ENCODE peak calls at places on chromosome 11, in six cellular contexts. N, K, H, X, D and A are unnamed samples.

GRCh38 chr11:727859-728748 is 19.2 kb upstream of the TALDO1 start:
- DNase-seq in N (peak), K (peak), H (peak), X (peak), D (no peak), A (peak)

GRCh38 chr11:2675540-2675939 is 24.3 kb downstream of the KCNQ1OT1 start:
- DNase-seq in N (no peak), K (no peak), H (no peak), X (no peak), D (no peak), A (no peak)

GRCh38 chr11:1149545-1149944 is 8.2 kb upstream of the MUC5AC start:
- DNase-seq in N (no peak), K (no peak), H (no peak), X (no peak), D (no peak), A (no peak)

GRCh38 chr11:120316880-120317688 is 8.0 kb upstream of the TLCD5 start:
- DNase-seq in N (no peak), K (no peak), H (no peak), X (no peak), D (no peak), A (no peak)

GRCh38 chr11:134645576-134645975 is 233.5 kb upstream of the B3GAT1 start:
- DNase-seq in N (no peak), K (no peak), H (no peak), X (no peak), D (no peak), A (no peak)

GRCh38 chr11:6475936-6476335 is 2.2 kb upstream of the TRIM3 start:
- DNase-seq in N (no peak), K (peak), H (peak), X (no peak), D (no peak), A (peak)

GRCh38 chr11:33936745-33937612 is 45.1 kb upstream of the LMO2 start:
- DNase-seq in N (no peak), K (no peak), H (peak), X (peak), D (no peak), A (peak)

GRCh38 chr11:12170984-12171383 is 60.6 kb downstream of the MICAL2 start:
- DNase-seq in N (no peak), K (no peak), H (no peak), X (no peak), D (no peak), A (no peak)

GRCh38 chr11:105824494-105825013 is 197.5 kb downstream of the MSANTD4 start:
- DNase-seq in N (no peak), K (no peak), H (no peak), X (no peak), D (no peak), A (no peak)

GRCh38 chr11:124896071-124896750 is 1.5 kb downstream of the ROBO4 start:
- DNase-seq in N (no peak), K (no peak), H (no peak), X (no peak), D (no peak), A (no peak)

GRCh38 chr11:15565846-15566245 is 451.1 kb downstream of the INSC start:
- DNase-seq in N (no peak), K (no peak), H (no peak), X (no peak), D (no peak), A (no peak)

GRCh38 chr11:65551572-65552398 is 6.4 kb downstream of the LTBP3 start:
- DNase-seq in N (peak), K (peak), H (peak), X (peak), D (no peak), A (peak)

GRCh38 chr11:112042161-112042960 is 17.2 kb downstream of the DLAT start:
- DNase-seq in N (no peak), K (no peak), H (peak), X (peak), D (no peak), A (peak)

GRCh38 chr11:78336877-78337553 is 80.6 kb downstream of the GAB2 start:
- DNase-seq in N (no peak), K (no peak), H (peak), X (peak), D (no peak), A (peak)

GRCh38 chr11:47488674-47489394 is 39.9 kb upstream of the RAPSN start:
- DNase-seq in N (no peak), K (no peak), H (no peak), X (no peak), D (no peak), A (no peak)

GRCh38 chr11:111455291-111456085 is 56.7 kb downstream of the BTG4 start:
- DNase-seq in N (no peak), K (no peak), H (no peak), X (no peak), D (no peak), A (no peak)

GRCh38 chr11:2752204-2752772 is 52.5 kb upstream of the KCNQ1OT1 start:
- DNase-seq in N (peak), K (no peak), H (no peak), X (no peak), D (no peak), A (no peak)

GRCh38 chr11:127627629-127628462 is 627.3 kb upstream of the KIRREL3 start:
- DNase-seq in N (no peak), K (no peak), H (no peak), X (no peak), D (no peak), A (no peak)

GRCh38 chr11:97956904-97957303 is 1063.8 kb upstream of the CNTN5 start:
- DNase-seq in N (no peak), K (no peak), H (no peak), X (no peak), D (no peak), A (no peak)

GRCh38 chr11:59923813-59924212 is 14.4 kb upstream of the OOSP1 start:
- DNase-seq in N (no peak), K (no peak), H (peak), X (no peak), D (no peak), A (peak)

GRCh38 chr11:13668957-13669521 is 571 bp downstream of the FAR1 start:
- DNase-seq in N (peak), K (no peak), H (peak), X (peak), D (no peak), A (peak)

GRCh38 chr11:114080219-114080618 is 20.7 kb downstream of the ZBTB16 start:
- DNase-seq in N (no peak), K (no peak), H (no peak), X (peak), D (no peak), A (peak)

GRCh38 chr11:119000906-119001305 is 3.0 kb downstream of the CENATAC start:
- DNase-seq in N (no peak), K (no peak), H (no peak), X (no peak), D (no peak), A (no peak)

GRCh38 chr11:106381895-106382294 is 304.4 kb downstream of the AASDHPPT start:
- DNase-seq in N (no peak), K (no peak), H (no peak), X (no peak), D (no peak), A (no peak)

GRCh38 chr11:128662960-128663359 is 30.9 kb upstream of the FLI1 start:
- DNase-seq in N (no peak), K (no peak), H (no peak), X (no peak), D (no peak), A (no peak)

GRCh38 chr11:10600570-10601248 is 32.2 kb upstream of the LYVE1 start:
- DNase-seq in N (no peak), K (no peak), H (no peak), X (peak), D (no peak), A (no peak)

GRCh38 chr11:77175869-77176539 is 48.0 kb downstream of the MYO7A start:
- DNase-seq in N (no peak), K (no peak), H (no peak), X (no peak), D (no peak), A (peak)

GRCh38 chr11:116981216-116981887 is 116.9 kb downstream of the SIK3 start:
- DNase-seq in N (no peak), K (no peak), H (no peak), X (no peak), D (no peak), A (peak)

GRCh38 chr11:5380740-5381342 is 2.8 kb upstream of the OR51M1 start:
- DNase-seq in N (peak), K (peak), H (peak), X (peak), D (no peak), A (peak)

GRCh38 chr11:2212411-2213251 is 41.0 kb upstream of the TH start:
- DNase-seq in N (no peak), K (peak), H (no peak), X (no peak), D (no peak), A (no peak)

GRCh38 chr11:10693509-10694071 is at the start of gene IRAG1:
- DNase-seq in N (no peak), K (no peak), H (no peak), X (no peak), D (no peak), A (no peak)

GRCh38 chr11:77580712-77581337 is 8.9 kb upstream of the AQP11 start:
- DNase-seq in N (peak), K (no peak), H (no peak), X (no peak), D (no peak), A (peak)

GRCh38 chr11:8267831-8268529 is 4.3 kb upstream of the LMO1 start:
- DNase-seq in N (no peak), K (no peak), H (no peak), X (no peak), D (no peak), A (no peak)

GRCh38 chr11:17012712-17013547 is 1.3 kb downstream of the PLEKHA7 start:
- DNase-seq in N (peak), K (peak), H (no peak), X (peak), D (no peak), A (no peak)

GRCh38 chr11:6611092-6612007 is 666 bp downstream of the TAF10 start:
- DNase-seq in N (no peak), K (no peak), H (peak), X (peak), D (no peak), A (peak)

GRCh38 chr11:66559141-66559861 is 9.1 kb downstream of the CTSF start:
- DNase-seq in N (no peak), K (no peak), H (peak), X (no peak), D (no peak), A (no peak)
- TF ChIP-seq MYC in N (no peak), K (no peak), H (no peak), X (no peak), D (no peak), A (no peak)

GRCh38 chr11:61833926-61834277 is 5.8 kb downstream of the FADS2 start:
- DNase-seq in N (no peak), K (no peak), H (peak), X (no peak), D (no peak), A (peak)

GRCh38 chr11:61835663-61836024 is 7.5 kb downstream of the FADS2 start:
- DNase-seq in N (no peak), K (no peak), H (peak), X (no peak), D (no peak), A (no peak)

GRCh38 chr11:61833478-61833877 is 5.4 kb downstream of the FADS2 start:
- DNase-seq in N (no peak), K (no peak), H (no peak), X (no peak), D (no peak), A (no peak)

GRCh38 chr11:61832758-61833157 is 4.7 kb downstream of the FADS2 start:
- DNase-seq in N (no peak), K (no peak), H (no peak), X (no peak), D (no peak), A (no peak)

DNA sequence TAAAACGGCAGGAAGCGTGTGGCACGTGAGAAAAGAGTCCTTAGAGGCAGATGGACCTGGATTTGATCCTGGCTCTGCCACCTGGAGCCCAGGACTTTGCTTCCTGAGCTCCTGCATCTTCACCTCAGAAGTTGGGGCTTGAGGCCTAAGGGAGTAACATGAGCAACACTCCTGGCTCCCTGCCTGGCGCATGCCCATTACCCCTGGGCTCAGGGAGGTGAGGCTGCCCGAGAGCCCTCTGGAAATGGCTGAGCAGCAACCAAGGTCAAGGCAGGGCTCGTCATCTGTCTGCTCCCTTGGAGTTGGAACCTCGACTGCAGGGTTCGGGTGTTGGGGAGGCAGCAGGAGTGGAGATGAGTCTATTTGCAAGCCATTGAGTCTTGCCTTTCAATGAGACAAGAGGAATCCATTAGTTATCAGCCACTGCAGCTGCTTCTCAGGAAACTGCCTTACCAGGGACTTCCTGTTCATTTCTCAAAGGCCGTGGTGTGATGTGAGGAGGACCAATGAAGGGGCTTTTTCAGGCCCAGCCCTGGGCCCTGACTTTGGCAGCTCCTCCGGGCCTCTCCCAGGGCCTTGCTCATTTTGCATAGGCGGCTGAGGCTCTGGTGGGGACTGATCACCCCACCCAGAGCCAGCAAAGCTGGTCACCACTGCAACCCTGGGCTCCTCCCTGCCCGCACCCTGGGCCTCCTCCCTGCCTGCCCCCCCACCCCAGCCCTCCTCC is 6.3 kb downstream of the FADS2 start:
- DNase-seq in N (no peak), K (no peak), H (peak), X (peak), D (peak), A (peak)
- TF ChIP-seq POLR2A in N (no peak), K (no peak), H (peak), X (peak), D (peak), A (peak)

DNA sequence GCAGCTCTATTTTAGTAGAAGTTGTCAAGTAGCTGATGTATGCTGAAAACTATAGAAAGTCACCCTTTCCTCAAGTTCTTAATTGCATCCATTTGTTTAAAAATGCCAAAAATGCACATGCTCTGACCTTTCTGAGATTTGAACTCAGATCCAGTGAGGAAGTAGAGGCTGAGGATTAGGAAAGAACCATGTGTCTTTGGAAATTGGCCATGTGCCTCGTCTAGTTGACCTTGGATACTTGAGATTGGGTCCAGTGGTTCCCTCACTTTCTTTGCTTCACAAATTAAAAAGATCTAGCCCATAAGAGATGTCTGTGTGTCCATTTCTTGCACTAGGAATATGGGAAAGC is 128.3 kb downstream of the MAML2 start:
- DNase-seq in N (no peak), K (no peak), H (no peak), X (no peak), D (no peak), A (no peak)
- TF ChIP-seq MYC in N (no peak), K (no peak), H (no peak), X (no peak), D (no peak), A (no peak)

GRCh38 chr11:69048718-69049489 is at the start of gene TPCN2:
- DNase-seq in N (peak), K (peak), H (peak), X (peak), D (peak), A (peak)
- TF ChIP-seq POLR2A in N (peak), K (peak), H (peak), X (peak), D (peak), A (peak)

GRCh38 chr11:115721309-115722007 is 217.2 kb upstream of the CADM1 start:
- DNase-seq in N (no peak), K (no peak), H (no peak), X (no peak), D (no peak), A (no peak)
- TF ChIP-seq MYC in N (no peak), K (no peak), H (no peak), X (no peak), D (no peak), A (no peak)

DNA sequence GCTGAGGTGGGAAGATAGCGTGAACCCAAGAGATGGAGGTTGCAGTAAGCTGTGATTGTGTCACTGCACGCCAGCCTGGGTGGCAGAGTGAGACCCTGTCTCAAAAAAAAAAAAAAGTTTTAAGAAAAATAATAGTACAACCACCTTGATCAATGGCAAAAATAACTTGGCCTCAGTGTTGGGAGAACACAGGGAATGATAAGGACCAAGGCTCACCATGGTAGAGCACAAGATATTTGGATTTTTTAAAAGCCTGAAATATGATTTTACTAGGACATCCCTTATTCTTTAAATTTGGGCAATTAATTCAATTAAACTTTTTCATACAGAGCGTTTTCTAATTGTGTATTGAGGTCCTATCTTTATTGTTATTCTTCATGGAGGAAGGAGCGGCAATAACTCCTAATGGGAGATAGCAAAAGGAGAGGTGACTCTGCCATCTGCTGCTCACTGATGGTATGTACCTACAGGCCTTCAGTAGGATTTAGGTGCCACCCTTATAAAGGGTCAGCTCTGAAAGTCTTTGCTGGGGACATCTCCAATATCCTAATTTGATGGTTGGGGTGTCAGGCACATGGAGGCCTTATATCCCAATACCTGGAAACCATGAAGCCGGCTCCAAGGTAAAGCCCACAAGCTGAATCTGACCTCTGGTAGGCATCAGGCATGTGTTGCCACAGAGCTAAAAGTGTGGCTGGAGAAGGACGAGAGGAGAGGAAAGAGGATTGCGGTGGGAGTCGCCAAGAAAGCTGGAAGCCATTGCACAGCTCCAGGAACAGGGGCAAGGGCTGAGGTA is 21.9 kb upstream of the POLD3 start:
- DNase-seq in N (peak), K (peak), H (peak), X (peak), D (no peak), A (peak)
- TF ChIP-seq POLR2A in N (no peak), K (no peak), H (no peak), X (no peak), D (no peak), A (no peak)